ENCODE peak calls at places on chromosomes 13 and 19, in five cellular contexts. P is H9, L is endodermal cell, C is astrocyte, A is fibroblast of lung. F is an unnamed sample.

GRCh38 chr19:13241321-13242104 is 91.3 kb downstream of the IER2 start:
- DNase-seq in P (peak), L (peak), C (no peak), A (no peak), F (no peak)

GRCh38 chr13:52779028-52779612 is 39.5 kb upstream of the CNMD start:
- DNase-seq in P (no peak), L (no peak), C (no peak), A (no peak), F (peak)

GRCh38 chr13:34810996-34811395 is 131.1 kb upstream of the NBEA start:
- DNase-seq in P (no peak), L (no peak), C (no peak), A (no peak), F (no peak)

GRCh38 chr19:15448778-15449619 is 757 bp downstream of the WIZ start:
- DNase-seq in P (no peak), L (peak), C (no peak), A (peak), F (no peak)

GRCh38 chr19:16226184-16226591 is 28.5 kb downstream of the AP1M1 start:
- DNase-seq in P (no peak), L (peak), C (no peak), A (no peak), F (no peak)

GRCh38 chr13:50757021-50757420 is 86.5 kb downstream of the DLEU7 start:
- DNase-seq in P (no peak), L (no peak), C (no peak), A (no peak), F (no peak)

GRCh38 chr13:50589139-50589538 is 254.4 kb downstream of the DLEU7 start:
- DNase-seq in P (no peak), L (no peak), C (peak), A (peak), F (no peak)

GRCh38 chr19:46834121-46834520 is 16.5 kb downstream of the AP2S1 start:
- DNase-seq in P (no peak), L (no peak), C (no peak), A (no peak), F (no peak)

GRCh38 chr13:31638577-31638976 is 100.7 kb upstream of the RXFP2 start:
- DNase-seq in P (no peak), L (no peak), C (peak), A (peak), F (no peak)

GRCh38 chr13:52809310-52809769 is 39.1 kb downstream of the PCDH8 start:
- DNase-seq in P (peak), L (peak), C (peak), A (peak), F (peak)

GRCh38 chr19:18479964-18480723 is 41.7 kb downstream of the ELL start:
- DNase-seq in P (no peak), L (no peak), C (peak), A (peak), F (no peak)

GRCh38 chr19:29671393-29672076 is 6.3 kb downstream of the PLEKHF1 start:
- DNase-seq in P (no peak), L (peak), C (peak), A (no peak), F (no peak)

GRCh38 chr13:47859129-47859528 is 141.9 kb downstream of the SUCLA2 start:
- DNase-seq in P (no peak), L (no peak), C (peak), A (no peak), F (peak)

GRCh38 chr13:99361197-99361596 is 54.0 kb upstream of the GPR183 start:
- DNase-seq in P (no peak), L (no peak), C (no peak), A (no peak), F (no peak)

GRCh38 chr13:51534075-51534817 is 50.0 kb upstream of the WDFY2 start:
- DNase-seq in P (no peak), L (no peak), C (no peak), A (no peak), F (no peak)

GRCh38 chr19:38385804-38386257 is 2.0 kb downstream of the GGN start:
- DNase-seq in P (peak), L (peak), C (no peak), A (no peak), F (no peak)

GRCh38 chr13:102902789-102903347 is 57.0 kb downstream of the ERCC5 start:
- DNase-seq in P (peak), L (peak), C (no peak), A (no peak), F (peak)

GRCh38 chr19:3467437-3468198 is 12.7 kb downstream of the SMIM24 start:
- DNase-seq in P (no peak), L (peak), C (no peak), A (no peak), F (no peak)

GRCh38 chr19:3468211-3468610 is 12.1 kb downstream of the SMIM24 start:
- DNase-seq in P (no peak), L (no peak), C (no peak), A (no peak), F (no peak)

GRCh38 chr19:3471954-3472655 is 8.2 kb downstream of the SMIM24 start:
- DNase-seq in P (no peak), L (peak), C (no peak), A (peak), F (no peak)

GRCh38 chr19:3470500-3471128 is 9.7 kb downstream of the SMIM24 start:
- DNase-seq in P (no peak), L (peak), C (no peak), A (no peak), F (no peak)

DNA sequence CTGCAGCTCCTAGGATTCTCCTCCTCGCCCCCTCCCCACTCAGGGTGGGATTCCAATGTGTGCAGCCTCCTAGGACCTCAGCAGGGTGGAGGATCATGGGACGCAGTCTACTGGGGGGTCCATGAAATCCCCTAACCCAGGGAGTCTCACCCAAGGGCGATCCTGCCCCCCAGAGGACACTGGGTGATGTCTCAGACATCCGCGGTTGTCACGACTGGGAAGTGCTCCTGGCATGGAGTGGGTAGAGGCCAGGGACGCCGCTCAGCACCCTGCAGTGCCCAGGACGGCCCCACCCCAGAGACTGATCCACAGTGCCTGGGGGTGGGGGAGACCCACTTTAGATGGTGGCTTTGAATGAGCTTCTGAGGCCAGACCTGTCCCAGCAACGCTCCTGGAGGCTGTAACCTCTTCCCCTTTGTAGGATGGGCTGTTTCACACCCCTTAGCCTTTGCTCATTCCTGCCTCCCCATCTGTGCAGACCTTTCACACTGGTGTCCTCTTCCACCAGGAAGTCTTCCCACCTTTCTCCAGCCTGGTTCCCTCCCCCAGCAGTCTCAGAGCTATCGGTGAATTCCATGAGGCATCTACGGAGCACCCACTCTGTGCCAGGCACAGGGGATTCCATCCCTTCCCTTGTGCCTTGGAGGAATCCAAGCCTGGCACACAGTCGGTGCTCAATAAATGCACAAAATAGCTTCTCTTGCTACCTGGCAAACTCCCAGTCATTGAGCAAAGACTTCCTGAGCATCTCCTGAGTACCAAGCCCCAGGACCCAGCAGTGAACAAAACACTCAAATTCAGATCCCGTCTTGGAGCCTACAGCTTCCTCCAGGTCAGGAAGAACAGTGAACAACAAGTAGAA is 10.5 kb downstream of the SMIM24 start:
- DNase-seq in P (no peak), L (peak), C (no peak), A (no peak), F (no peak)
- H3K9ac ChIP-seq in P (no peak), L (no peak), C (no peak), A (no peak), F (no peak)

DNA sequence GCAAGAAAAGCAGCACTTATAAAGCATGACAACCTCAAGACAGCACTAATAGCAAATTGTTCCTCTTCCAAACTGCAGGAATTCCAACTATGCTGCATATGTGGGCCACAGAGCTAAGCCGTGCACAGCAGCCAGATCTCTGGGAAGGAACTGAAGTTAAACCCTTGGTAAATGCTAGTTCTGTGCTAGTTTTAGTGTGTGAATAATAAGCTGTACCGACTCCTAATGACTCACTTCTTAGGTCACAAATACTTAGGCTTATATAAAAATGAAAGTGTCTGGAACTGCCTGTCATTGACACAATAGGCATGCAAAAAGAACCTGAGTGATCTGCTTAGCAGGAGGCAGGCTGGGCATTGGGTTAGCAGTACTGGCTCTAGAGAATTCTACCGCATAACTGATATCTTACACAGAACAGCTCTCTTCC is 21.2 kb upstream of the GTF3A start:
- DNase-seq in P (no peak), L (no peak), C (peak), A (peak), F (peak)
- H3K9ac ChIP-seq in P (no peak), L (no peak), C (no peak), A (no peak), F (no peak)

DNA sequence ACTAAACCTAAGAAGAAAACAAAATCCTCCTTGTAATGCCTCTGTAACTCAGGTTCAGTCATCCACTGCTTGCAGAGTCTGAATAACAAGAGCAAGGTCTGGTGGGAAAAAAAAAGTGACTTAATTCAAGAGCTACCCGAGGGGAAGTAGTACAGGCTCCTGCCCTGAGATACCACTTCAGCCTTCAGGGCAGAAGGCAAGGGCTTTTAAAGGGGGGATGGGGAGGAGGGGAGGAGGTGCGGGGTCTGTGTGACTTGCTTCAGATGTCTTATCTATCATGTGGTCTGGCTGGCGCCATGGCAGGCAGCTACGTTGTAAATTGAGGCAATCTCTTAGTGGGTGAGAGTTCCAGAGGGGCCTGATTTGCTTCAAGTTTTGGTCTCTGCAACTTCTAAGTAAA is 66.7 kb downstream of the LRRC63 start:
- DNase-seq in P (peak), L (peak), C (no peak), A (no peak), F (peak)
- H3K9ac ChIP-seq in P (no peak), L (no peak), C (no peak), A (no peak), F (no peak)

GRCh38 chr19:40687525-40688016 is 2.9 kb downstream of the NUMBL start:
- DNase-seq in P (no peak), L (no peak), C (peak), A (peak), F (no peak)
- H3K9ac ChIP-seq in P (no peak), L (no peak), C (peak), A (peak), F (no peak)

GRCh38 chr13:97028441-97029299 is 34.4 kb upstream of the OXGR1 start:
- DNase-seq in P (peak), L (peak), C (peak), A (peak), F (peak)
- H3K9ac ChIP-seq in P (no peak), L (no peak), C (no peak), A (no peak), F (no peak)

DNA sequence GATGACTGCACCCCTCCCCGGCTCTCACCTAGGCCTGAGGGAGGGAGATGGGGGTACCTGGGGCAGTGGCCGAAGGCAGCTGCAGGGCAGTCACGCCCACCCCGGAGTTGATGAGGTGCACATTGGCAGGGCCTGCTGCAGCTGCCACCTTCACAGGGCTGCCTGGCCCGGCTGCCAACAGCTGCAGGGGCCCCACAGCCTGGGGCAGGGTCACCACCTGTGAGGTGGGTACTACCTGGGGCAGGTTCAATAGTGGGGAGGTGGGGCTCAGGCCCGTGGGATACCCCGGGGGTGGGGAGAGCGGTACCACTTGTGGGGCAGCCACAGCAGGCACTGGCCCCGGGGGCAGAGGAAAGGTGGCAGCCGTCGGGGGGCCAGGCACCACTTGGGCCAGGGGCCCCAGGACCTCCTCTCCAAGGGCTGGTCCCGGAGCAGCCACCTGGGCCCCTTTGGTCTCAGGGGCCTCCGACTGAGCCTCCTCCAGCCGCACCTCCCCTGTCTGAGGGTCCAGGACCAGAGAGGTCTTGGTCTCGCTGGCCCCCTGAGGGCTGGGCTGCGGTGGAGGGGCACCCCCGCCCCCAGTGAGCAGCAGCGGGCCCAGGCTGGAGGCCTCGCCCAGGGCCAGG is 2.6 kb downstream of the SIX5 start:
- DNase-seq in P (peak), L (no peak), C (no peak), A (no peak), F (no peak)
- H3K9ac ChIP-seq in P (no peak), L (no peak), C (peak), A (peak), F (peak)

GRCh38 chr19:5953680-5954213 is 24.2 kb downstream of the RANBP3 start:
- DNase-seq in P (no peak), L (no peak), C (peak), A (no peak), F (no peak)
- H3K9ac ChIP-seq in P (no peak), L (no peak), C (peak), A (no peak), F (no peak)

GRCh38 chr13:30464496-30465351 is 1.0 kb downstream of the HMGB1 start:
- DNase-seq in P (peak), L (peak), C (peak), A (peak), F (peak)
- H3K9ac ChIP-seq in P (peak), L (peak), C (peak), A (peak), F (peak)

GRCh38 chr19:2115911-2116426 is 19.3 kb downstream of the IZUMO4 start:
- DNase-seq in P (no peak), L (no peak), C (no peak), A (no peak), F (no peak)

GRCh38 chr19:2113436-2114211 is 16.9 kb downstream of the IZUMO4 start:
- DNase-seq in P (no peak), L (no peak), C (peak), A (no peak), F (no peak)

GRCh38 chr19:2114218-2114617 is 17.5 kb downstream of the IZUMO4 start:
- DNase-seq in P (no peak), L (no peak), C (no peak), A (no peak), F (no peak)

GRCh38 chr19:2115324-2115723 is 18.6 kb downstream of the IZUMO4 start:
- DNase-seq in P (no peak), L (no peak), C (no peak), A (no peak), F (no peak)

DNA sequence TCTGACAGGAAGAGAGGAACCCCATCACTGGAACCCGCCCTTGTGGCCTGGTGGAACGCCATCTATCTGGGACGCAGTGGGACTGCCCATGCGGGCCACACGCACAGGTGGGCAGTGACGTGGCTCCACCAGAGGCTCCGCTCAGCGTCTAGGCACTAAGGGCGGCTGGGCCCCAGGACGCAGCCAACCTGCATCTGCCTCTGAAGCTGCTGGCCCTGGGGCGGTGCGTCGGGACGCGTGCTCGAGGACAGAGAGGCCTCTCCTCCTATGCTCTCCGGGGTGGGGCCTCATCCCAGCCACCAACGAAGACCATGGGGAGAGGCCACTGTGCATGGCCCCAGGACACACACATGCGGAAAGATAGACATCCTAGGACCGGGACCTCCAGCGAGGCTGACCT is 18.1 kb downstream of the IZUMO4 start:
- DNase-seq in P (no peak), L (no peak), C (no peak), A (no peak), F (no peak)
- H3K9ac ChIP-seq in P (no peak), L (no peak), C (no peak), A (no peak), F (no peak)

DNA sequence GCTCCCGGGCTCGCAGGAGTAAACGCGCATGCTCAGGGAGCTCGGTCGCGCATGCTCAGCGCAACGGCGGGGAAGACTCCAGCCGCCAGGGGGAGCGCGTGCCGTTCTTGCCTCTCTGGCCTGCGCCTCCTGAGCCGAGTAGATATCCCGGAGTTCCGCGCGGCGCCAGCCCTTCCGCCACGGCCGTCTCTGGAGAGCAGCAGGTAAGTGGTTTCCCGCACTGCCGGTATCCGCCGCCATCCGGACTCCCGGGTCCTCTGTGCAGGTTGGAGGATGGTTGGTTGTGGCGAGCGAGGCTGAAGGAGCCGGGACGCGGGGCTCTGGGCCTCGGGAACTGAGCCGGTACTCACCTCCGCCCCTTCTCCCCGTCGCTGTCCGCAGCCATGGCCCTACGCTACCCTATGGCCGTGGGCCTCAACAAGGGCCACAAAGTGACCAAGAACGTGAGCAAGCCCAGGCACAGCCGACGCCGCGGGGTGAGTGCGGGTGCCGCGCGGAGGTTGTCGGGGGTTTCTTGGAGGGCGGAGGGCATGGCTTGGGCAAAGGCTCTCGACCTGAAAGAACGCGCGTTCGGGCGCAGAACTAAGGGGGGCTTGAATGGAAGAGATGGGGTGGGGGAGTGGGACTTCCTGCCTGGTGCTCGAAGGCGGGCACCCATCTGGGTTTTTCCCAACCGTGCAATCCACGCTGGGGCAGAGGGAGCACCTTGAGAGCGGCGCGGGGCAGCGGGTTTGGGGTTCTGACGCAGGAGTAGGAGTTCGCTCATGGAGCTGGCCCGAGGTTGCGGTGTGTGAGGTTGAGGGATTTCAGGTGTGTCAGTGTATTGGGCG is at the start of gene RPL36:
- DNase-seq in P (peak), L (peak), C (peak), A (peak), F (peak)
- H3K9ac ChIP-seq in P (peak), L (peak), C (peak), A (peak), F (peak)